ENCODE peak calls at places on chromosomes 6 and 20, in eight cellular contexts. One of them, this sample, is unnamed.

GRCh38 chr6:17389274-17389847 is 4.0 kb upstream of the CAP2 start:
- DNase-seq in endothelial cell of umbilical vein: no peak
- DNase-seq in A549: no peak
- DNase-seq in tibial nerve: no peak
- DNase-seq in testis: no peak
- DNase-seq in esophagus muscularis mucosa: no peak
- DNase-seq in breast epithelium: no peak
- DNase-seq in heart left ventricle: no peak
- DNase-seq in this sample: no peak

GRCh38 chr20:4973330-4974097 is 27.8 kb downstream of the SLC23A2 start:
- DNase-seq in testis: peak; percentile 81
- DNase-seq in esophagus muscularis mucosa: no peak
- DNase-seq in endothelial cell of umbilical vein: peak; percentile 95
- DNase-seq in tibial nerve: peak; percentile 29
- DNase-seq in breast epithelium: no peak
- DNase-seq in heart left ventricle: peak; percentile 13
- DNase-seq in A549: peak; percentile 79
- DNase-seq in this sample: peak; percentile 43

GRCh38 chr6:88402909-88403308 is 236.8 kb upstream of the CNR1 start:
- DNase-seq in heart left ventricle: no peak
- DNase-seq in esophagus muscularis mucosa: no peak
- DNase-seq in A549: no peak
- DNase-seq in tibial nerve: no peak
- DNase-seq in endothelial cell of umbilical vein: no peak
- DNase-seq in testis: no peak
- DNase-seq in breast epithelium: no peak
- DNase-seq in this sample: no peak

GRCh38 chr20:12891643-12892042 is 117.1 kb upstream of the SPTLC3 start:
- DNase-seq in A549: no peak
- DNase-seq in heart left ventricle: no peak
- DNase-seq in testis: no peak
- DNase-seq in esophagus muscularis mucosa: peak; percentile 62
- DNase-seq in endothelial cell of umbilical vein: no peak
- DNase-seq in tibial nerve: no peak
- DNase-seq in breast epithelium: no peak
- DNase-seq in this sample: no peak

GRCh38 chr6:151999194-151999593 is 191.7 kb downstream of the ESR1 start:
- DNase-seq in testis: no peak
- DNase-seq in endothelial cell of umbilical vein: peak; percentile 57
- DNase-seq in tibial nerve: no peak
- DNase-seq in breast epithelium: no peak
- DNase-seq in esophagus muscularis mucosa: no peak
- DNase-seq in A549: no peak
- DNase-seq in heart left ventricle: no peak
- DNase-seq in this sample: no peak

GRCh38 chr20:36435799-36436541 is 105.3 kb upstream of the MYL9 start:
- DNase-seq in A549: peak; percentile 89
- DNase-seq in endothelial cell of umbilical vein: peak; percentile 78
- DNase-seq in tibial nerve: peak; percentile 37
- DNase-seq in heart left ventricle: peak; percentile 37
- DNase-seq in testis: peak; percentile 89
- DNase-seq in breast epithelium: peak; percentile 76
- DNase-seq in esophagus muscularis mucosa: no peak
- DNase-seq in this sample: peak; percentile 90

GRCh38 chr6:105608711-105609374 is 206.0 kb upstream of the PREP start:
- DNase-seq in tibial nerve: no peak
- DNase-seq in testis: no peak
- DNase-seq in endothelial cell of umbilical vein: no peak
- DNase-seq in heart left ventricle: no peak
- DNase-seq in breast epithelium: no peak
- DNase-seq in esophagus muscularis mucosa: no peak
- DNase-seq in A549: peak; percentile 99
- DNase-seq in this sample: no peak

GRCh38 chr6:100695445-100695844 is 185.7 kb downstream of the ASCC3 start:
- DNase-seq in A549: no peak
- DNase-seq in tibial nerve: no peak
- DNase-seq in breast epithelium: no peak
- DNase-seq in testis: no peak
- DNase-seq in endothelial cell of umbilical vein: no peak
- DNase-seq in heart left ventricle: no peak
- DNase-seq in esophagus muscularis mucosa: no peak
- DNase-seq in this sample: no peak

GRCh38 chr6:109349419-109349987 is 32.8 kb downstream of the CD164 start:
- DNase-seq in esophagus muscularis mucosa: peak; percentile 83
- DNase-seq in endothelial cell of umbilical vein: peak; percentile 55
- DNase-seq in testis: peak; percentile 21
- DNase-seq in heart left ventricle: no peak
- DNase-seq in tibial nerve: no peak
- DNase-seq in breast epithelium: no peak
- DNase-seq in A549: peak; percentile 58
- DNase-seq in this sample: peak; percentile 73

GRCh38 chr6:51813904-51814303 is 273.5 kb downstream of the PKHD1 start:
- DNase-seq in tibial nerve: no peak
- DNase-seq in testis: no peak
- DNase-seq in breast epithelium: no peak
- DNase-seq in esophagus muscularis mucosa: no peak
- DNase-seq in heart left ventricle: no peak
- DNase-seq in endothelial cell of umbilical vein: no peak
- DNase-seq in A549: no peak
- DNase-seq in this sample: no peak

GRCh38 chr6:31118178-31118577 is 2.1 kb downstream of the CDSN start:
- DNase-seq in A549: no peak
- DNase-seq in heart left ventricle: no peak
- DNase-seq in endothelial cell of umbilical vein: no peak
- DNase-seq in testis: no peak
- DNase-seq in breast epithelium: no peak
- DNase-seq in esophagus muscularis mucosa: no peak
- DNase-seq in tibial nerve: no peak
- DNase-seq in this sample: no peak
- H3K4me1 ChIP-seq in A549: peaks cover 29% of the 10 kb centered on the region
- H3K4me1 ChIP-seq in heart left ventricle: peaks cover 7% of the 10 kb centered on the region
- H3K4me1 ChIP-seq in endothelial cell of umbilical vein: peaks cover 35% of the 10 kb centered on the region
- H3K4me1 ChIP-seq in testis: peaks cover 25% of the 10 kb centered on the region
- H3K4me1 ChIP-seq in breast epithelium: peaks cover 15% of the 10 kb centered on the region
- H3K4me1 ChIP-seq in esophagus muscularis mucosa: peaks cover 42% of the 10 kb centered on the region
- H3K4me1 ChIP-seq in tibial nerve: peaks cover 53% of the 10 kb centered on the region
- H3K4me1 ChIP-seq in this sample: peaks cover 41% of the 10 kb centered on the region

GRCh38 chr6:111483736-111484654 is 977 bp upstream of the REV3L start:
- DNase-seq in tibial nerve: peak; percentile 91
- DNase-seq in endothelial cell of umbilical vein: peak; percentile 96
- DNase-seq in A549: peak; percentile 93
- DNase-seq in heart left ventricle: peak; percentile 94
- DNase-seq in esophagus muscularis mucosa: peak; percentile 98
- DNase-seq in breast epithelium: peak; percentile 93
- DNase-seq in testis: peak; percentile 97
- DNase-seq in this sample: peak; percentile 92

GRCh38 chr6:111481836-111482235 is 1.2 kb downstream of the REV3L start:
- DNase-seq in esophagus muscularis mucosa: no peak
- DNase-seq in breast epithelium: no peak
- DNase-seq in tibial nerve: no peak
- DNase-seq in heart left ventricle: no peak
- DNase-seq in testis: no peak
- DNase-seq in endothelial cell of umbilical vein: peak; percentile 35
- DNase-seq in A549: peak; percentile 26
- DNase-seq in this sample: no peak

GRCh38 chr6:111482959-111483735 is at the start of gene REV3L:
- DNase-seq in breast epithelium: peak; percentile 87
- DNase-seq in heart left ventricle: peak; percentile 92
- DNase-seq in A549: peak; percentile 90
- DNase-seq in testis: peak; percentile 92
- DNase-seq in esophagus muscularis mucosa: peak; percentile 97
- DNase-seq in tibial nerve: peak; percentile 75
- DNase-seq in endothelial cell of umbilical vein: peak; percentile 86
- DNase-seq in this sample: peak; percentile 85

GRCh38 chr6:111480988-111481830 is 1.8 kb downstream of the REV3L start:
- DNase-seq in endothelial cell of umbilical vein: peak; percentile 36
- DNase-seq in tibial nerve: no peak
- DNase-seq in heart left ventricle: no peak
- DNase-seq in breast epithelium: no peak
- DNase-seq in testis: no peak
- DNase-seq in esophagus muscularis mucosa: no peak
- DNase-seq in A549: no peak
- DNase-seq in this sample: no peak

DNA sequence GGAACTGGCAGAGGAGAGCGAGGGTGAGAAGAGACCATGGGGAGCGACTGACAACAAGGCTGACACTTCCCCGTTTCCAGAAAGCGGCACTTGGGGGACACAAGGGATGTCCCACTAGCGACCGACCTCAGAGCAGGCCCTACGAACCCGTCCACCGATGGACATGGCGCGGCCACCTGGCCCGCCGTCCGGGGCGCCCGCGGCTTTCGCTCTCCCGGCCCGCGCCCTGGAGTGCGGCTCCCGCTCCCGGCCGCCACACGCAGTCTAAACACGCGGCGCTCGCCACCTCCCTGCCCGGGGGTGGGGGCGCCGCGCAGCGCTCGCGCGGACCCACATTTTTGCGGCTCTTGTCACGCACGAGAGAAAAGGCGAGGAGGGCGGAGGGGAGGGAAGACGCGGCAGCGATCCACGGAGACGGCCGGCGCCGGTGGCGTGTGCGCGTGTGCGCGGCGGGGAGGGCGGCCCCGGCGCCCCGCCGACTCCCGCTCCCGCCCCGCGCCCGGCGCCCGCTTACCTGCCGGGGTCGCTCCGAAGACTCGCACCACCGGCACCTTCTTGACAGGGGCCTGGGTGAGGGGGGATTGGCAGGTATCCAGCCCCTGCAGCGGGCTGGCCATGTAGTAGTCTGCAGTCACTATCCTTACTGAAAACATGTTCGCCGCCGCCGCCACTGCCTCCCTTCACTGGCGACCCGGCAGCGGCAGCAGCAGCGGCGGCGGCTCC is 621 bp downstream of the REV3L start:
- DNase-seq in testis: peak; percentile 61
- DNase-seq in esophagus muscularis mucosa: no peak
- DNase-seq in breast epithelium: peak; percentile 48
- DNase-seq in endothelial cell of umbilical vein: peak; percentile 45
- DNase-seq in A549: no peak
- DNase-seq in heart left ventricle: peak; percentile 52
- DNase-seq in tibial nerve: peak; percentile 38
- DNase-seq in this sample: peak; percentile 56
- TF ChIP-seq POLR2A in testis: no peak
- TF ChIP-seq POLR2A in esophagus muscularis mucosa: no peak
- TF ChIP-seq POLR2A in breast epithelium: no peak
- TF ChIP-seq POLR2A in endothelial cell of umbilical vein: no peak
- TF ChIP-seq POLR2A in A549: no peak
- TF ChIP-seq POLR2A in heart left ventricle: no peak
- TF ChIP-seq POLR2A in tibial nerve: no peak
- TF ChIP-seq POLR2A in this sample: no peak

GRCh38 chr6:56692586-56693245 is 50.0 kb upstream of the DST start:
- DNase-seq in tibial nerve: no peak
- DNase-seq in esophagus muscularis mucosa: no peak
- DNase-seq in A549: no peak
- DNase-seq in breast epithelium: no peak
- DNase-seq in endothelial cell of umbilical vein: no peak
- DNase-seq in heart left ventricle: no peak
- DNase-seq in testis: no peak
- DNase-seq in this sample: no peak
- H3K4me1 ChIP-seq in tibial nerve: peaks cover 71% of the 10 kb centered on the region
- H3K4me1 ChIP-seq in esophagus muscularis mucosa: peaks cover 10% of the 10 kb centered on the region
- H3K4me1 ChIP-seq in A549: peaks cover 72% of the 10 kb centered on the region
- H3K4me1 ChIP-seq in breast epithelium: no peaks in the 10 kb centered on the region
- H3K4me1 ChIP-seq in endothelial cell of umbilical vein: peaks cover 52% of the 10 kb centered on the region
- H3K4me1 ChIP-seq in heart left ventricle: no peaks in the 10 kb centered on the region
- H3K4me1 ChIP-seq in testis: no peaks in the 10 kb centered on the region
- H3K4me1 ChIP-seq in this sample: peaks cover 11% of the 10 kb centered on the region

GRCh38 chr6:124368131-124368530 is 564.5 kb downstream of the NKAIN2 start:
- DNase-seq in A549: no peak
- DNase-seq in breast epithelium: no peak
- DNase-seq in esophagus muscularis mucosa: no peak
- DNase-seq in testis: no peak
- DNase-seq in tibial nerve: no peak
- DNase-seq in heart left ventricle: no peak
- DNase-seq in endothelial cell of umbilical vein: no peak
- DNase-seq in this sample: no peak
- TF ChIP-seq POLR2A in A549: no peak
- TF ChIP-seq POLR2A in breast epithelium: no peak
- TF ChIP-seq POLR2A in esophagus muscularis mucosa: no peak
- TF ChIP-seq POLR2A in testis: no peak
- TF ChIP-seq POLR2A in tibial nerve: no peak
- TF ChIP-seq POLR2A in heart left ventricle: no peak
- TF ChIP-seq POLR2A in endothelial cell of umbilical vein: no peak
- TF ChIP-seq POLR2A in this sample: no peak

GRCh38 chr20:35020108-35021031 is 64.7 kb downstream of the MYH7B start:
- DNase-seq in testis: peak; percentile 43
- DNase-seq in esophagus muscularis mucosa: no peak
- DNase-seq in breast epithelium: no peak
- DNase-seq in endothelial cell of umbilical vein: no peak
- DNase-seq in tibial nerve: no peak
- DNase-seq in heart left ventricle: no peak
- DNase-seq in A549: no peak
- DNase-seq in this sample: no peak

GRCh38 chr20:35015863-35016193 is 60.2 kb downstream of the MYH7B start:
- DNase-seq in testis: no peak
- DNase-seq in A549: no peak
- DNase-seq in esophagus muscularis mucosa: no peak
- DNase-seq in breast epithelium: no peak
- DNase-seq in heart left ventricle: no peak
- DNase-seq in tibial nerve: no peak
- DNase-seq in endothelial cell of umbilical vein: no peak
- DNase-seq in this sample: no peak

GRCh38 chr20:35021063-35021462 is 65.4 kb downstream of the MYH7B start:
- DNase-seq in breast epithelium: no peak
- DNase-seq in testis: no peak
- DNase-seq in heart left ventricle: no peak
- DNase-seq in tibial nerve: no peak
- DNase-seq in A549: no peak
- DNase-seq in esophagus muscularis mucosa: no peak
- DNase-seq in endothelial cell of umbilical vein: peak; percentile 77
- DNase-seq in this sample: no peak

GRCh38 chr20:35017099-35017835 is 61.6 kb downstream of the MYH7B start:
- DNase-seq in testis: no peak
- DNase-seq in A549: no peak
- DNase-seq in breast epithelium: no peak
- DNase-seq in esophagus muscularis mucosa: no peak
- DNase-seq in tibial nerve: no peak
- DNase-seq in heart left ventricle: no peak
- DNase-seq in endothelial cell of umbilical vein: no peak
- DNase-seq in this sample: no peak

GRCh38 chr20:35018578-35019371 is 63.1 kb downstream of the MYH7B start:
- DNase-seq in esophagus muscularis mucosa: no peak
- DNase-seq in heart left ventricle: no peak
- DNase-seq in endothelial cell of umbilical vein: no peak
- DNase-seq in A549: no peak
- DNase-seq in tibial nerve: no peak
- DNase-seq in testis: no peak
- DNase-seq in breast epithelium: no peak
- DNase-seq in this sample: no peak
- H3K4me1 ChIP-seq in esophagus muscularis mucosa: no peaks in the 10 kb centered on the region
- H3K4me1 ChIP-seq in heart left ventricle: no peaks in the 10 kb centered on the region
- H3K4me1 ChIP-seq in endothelial cell of umbilical vein: peaks cover 17% of the 10 kb centered on the region
- H3K4me1 ChIP-seq in A549: no peaks in the 10 kb centered on the region
- H3K4me1 ChIP-seq in tibial nerve: peaks cover 14% of the 10 kb centered on the region
- H3K4me1 ChIP-seq in testis: peaks cover 11% of the 10 kb centered on the region
- H3K4me1 ChIP-seq in breast epithelium: no peaks in the 10 kb centered on the region
- H3K4me1 ChIP-seq in this sample: peaks cover 37% of the 10 kb centered on the region